ENCODE peak calls at places on chromosomes 13 and 19, in eight cellular contexts. P is HCT116, H is A549, C is OCI-LY7, Y is neuronal stem cell, X is fibroblast of lung, E is mesendoderm, G is PC-3. V is an unnamed sample.

GRCh38 chr13:72029981-72030380 is 163.0 kb upstream of the DACH1 start:
- DNase-seq in H (no peak), E (no peak), G (no peak), C (no peak), P (no peak), X (no peak), Y (no peak), V (no peak)

GRCh38 chr13:29428310-29428991 is 167.0 kb downstream of the SLC7A1 start:
- DNase-seq in H (no peak), X (peak; percentile 24), E (peak; percentile 88), Y (peak; percentile 31), C (no peak), G (no peak), P (peak; percentile 6), V (no peak)

GRCh38 chr19:8635422-8635821 is 5.0 kb downstream of the NFILZ start:
- DNase-seq in Y (no peak), P (no peak), H (peak; percentile 87), X (peak; percentile 81), E (no peak), C (no peak), G (peak; percentile 79), V (no peak)

GRCh38 chr19:35421362-35421761 is 26.7 kb upstream of the FFAR2 start:
- DNase-seq in Y (no peak), C (no peak), H (no peak), E (no peak), G (no peak), P (no peak), X (no peak), V (no peak)

GRCh38 chr13:19888799-19889198 is 25.4 kb upstream of the ZMYM5 start:
- DNase-seq in E (no peak), G (peak; percentile 62), Y (no peak), P (no peak), X (peak; percentile 12), C (no peak), H (no peak), V (no peak)

GRCh38 chr13:24168392-24168750 is 7.9 kb downstream of the SPATA13 start:
- DNase-seq in Y (no peak), E (no peak), H (no peak), G (no peak), X (peak; percentile 79), P (no peak), C (no peak), V (no peak)

GRCh38 chr13:98175823-98176222 is 1.2 kb downstream of the RNF113B start:
- DNase-seq in H (no peak), X (peak; percentile 34), G (no peak), E (no peak), Y (no peak), P (no peak), C (no peak), V (no peak)

GRCh38 chr13:30898721-30899188 is 7.3 kb upstream of the MEDAG start:
- DNase-seq in E (peak; percentile 33), X (peak; percentile 97), P (no peak), G (peak; percentile 32), H (peak; percentile 13), Y (no peak), C (no peak), V (no peak)

GRCh38 chr13:101982903-101983302 is 418.9 kb downstream of the FGF14 start:
- DNase-seq in H (no peak), G (no peak), C (no peak), P (no peak), E (no peak), Y (no peak), X (no peak), V (no peak)

GRCh38 chr19:14139944-14140343 is 3.6 kb upstream of the ASF1B start:
- DNase-seq in Y (no peak), C (no peak), E (no peak), G (no peak), P (no peak), H (no peak), X (no peak), V (no peak)

GRCh38 chr19:46015080-46015960 is 7.5 kb downstream of the PGLYRP1 start:
- DNase-seq in P (no peak), X (peak; percentile 40), Y (peak; percentile 82), E (peak; percentile 82), G (no peak), H (peak; percentile 82), C (peak; percentile 38), V (no peak)

GRCh38 chr13:87661471-87661870 is 9.7 kb upstream of the SLITRK5 start:
- DNase-seq in C (no peak), X (peak; percentile 80), H (no peak), E (no peak), P (no peak), Y (no peak), G (peak; percentile 70), V (no peak)

GRCh38 chr19:5926641-5927438 is 12.8 kb downstream of the CAPS start:
- DNase-seq in Y (no peak), H (no peak), X (no peak), G (no peak), C (no peak), P (no peak), E (peak; percentile 16), V (no peak)

GRCh38 chr13:48074006-48074405 is 20.9 kb downstream of the MED4 start:
- DNase-seq in X (no peak), E (no peak), P (no peak), G (no peak), Y (no peak), H (no peak), C (no peak), V (no peak)

GRCh38 chr13:64078025-64078424 is 2662.4 kb upstream of the PCDH20 start:
- DNase-seq in G (no peak), X (no peak), E (no peak), C (no peak), H (no peak), P (no peak), Y (no peak), V (no peak)

GRCh38 chr13:93172109-93172508 is 54.5 kb upstream of the GPC6 start:
- DNase-seq in H (no peak), P (no peak), Y (no peak), C (no peak), X (no peak), E (peak; percentile 17), G (no peak), V (no peak)

GRCh38 chr13:34172048-34172447 is 354.1 kb downstream of the RFC3 start:
- DNase-seq in C (no peak), H (no peak), Y (no peak), X (no peak), G (peak; percentile 28), P (no peak), E (no peak), V (no peak)

GRCh38 chr19:46353730-46354528 is 7.0 kb downstream of the PPP5C start:
- DNase-seq in H (no peak), P (no peak), E (no peak), X (no peak), Y (no peak), C (no peak), G (no peak), V (no peak)

GRCh38 chr19:40056505-40056904 is 474 bp upstream of the ZNF780B start:
- DNase-seq in E (peak; percentile 49), C (no peak), X (no peak), P (no peak), H (no peak), G (no peak), Y (no peak), V (no peak)

GRCh38 chr19:8261881-8262280 is 46.3 kb downstream of the CD320 start:
- DNase-seq in C (no peak), E (no peak), P (no peak), X (no peak), Y (no peak), G (no peak), H (no peak), V (no peak)

GRCh38 chr13:106113796-106114195 is 421.7 kb downstream of the EFNB2 start:
- DNase-seq in X (no peak), H (no peak), E (no peak), P (no peak), G (no peak), Y (no peak), C (no peak), V (no peak)

GRCh38 chr13:46556380-46556779 is 3.4 kb downstream of the LRCH1 start:
- DNase-seq in X (no peak), C (peak; percentile 44), H (no peak), G (no peak), P (no peak), Y (no peak), E (no peak), V (no peak)

GRCh38 chr13:46553521-46553885 is 533 bp downstream of the LRCH1 start:
- DNase-seq in C (no peak), P (no peak), G (no peak), E (peak; percentile 34), Y (no peak), X (no peak), H (no peak), V (no peak)

GRCh38 chr13:46555722-46556121 is 2.8 kb downstream of the LRCH1 start:
- DNase-seq in C (no peak), X (no peak), G (peak; percentile 19), P (no peak), Y (no peak), H (no peak), E (no peak), V (no peak)

GRCh38 chr13:46553886-46554855 is 1.2 kb downstream of the LRCH1 start:
- DNase-seq in G (peak; percentile 78), H (peak; percentile 71), P (peak; percentile 55), E (peak; percentile 83), Y (no peak), C (peak; percentile 82), X (peak; percentile 89), V (peak; percentile 78)

DNA sequence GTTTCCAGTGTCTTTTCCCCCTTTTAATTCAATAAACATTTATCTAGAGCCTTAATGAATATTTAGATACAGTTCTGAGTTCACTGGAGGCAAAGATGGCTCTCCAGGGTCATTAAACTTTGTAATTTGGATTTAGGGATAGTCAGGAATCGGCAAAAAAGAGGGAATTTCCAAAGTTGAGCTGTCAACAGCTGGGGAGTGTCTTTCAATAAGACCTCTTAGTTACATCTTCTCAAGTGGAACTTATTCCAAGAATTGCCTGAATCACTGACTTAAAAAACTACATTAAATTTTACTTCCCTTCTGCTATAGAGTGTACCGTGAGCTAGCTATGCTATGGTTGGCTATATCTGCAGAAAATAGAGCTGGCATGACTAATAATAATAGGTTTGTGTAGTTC is 2.0 kb downstream of the LRCH1 start:
- DNase-seq in E (no peak), P (no peak), X (peak; percentile 16), Y (no peak), C (no peak), H (no peak), G (no peak), V (no peak)
- H3K27ac ChIP-seq in E (no peak overlapping the region), P (peak overlapping the region; percentile 76), X (peak overlapping the region; percentile 93), Y (no peak overlapping the region), C (peak overlapping the region; percentile 74), H (peak overlapping the region; percentile 89), G (peak overlapping the region; percentile 63), V (peak overlapping the region; percentile 86)

GRCh38 chr13:95304446-95304845 is 3.2 kb upstream of the ABCC4 start:
- DNase-seq in E (no peak), Y (no peak), C (peak; percentile 4), G (no peak), H (no peak), X (no peak), P (no peak), V (no peak)
- H3K4me2 ChIP-seq in E (no peak overlapping the region), Y (no peak overlapping the region), C (peak overlapping the region; percentile 32), G (no peak overlapping the region), H (no peak overlapping the region), X (no peak overlapping the region), P (no peak overlapping the region), V (no peak overlapping the region)

GRCh38 chr19:43555185-43555770 is 20.0 kb downstream of the XRCC1 start:
- DNase-seq in P (no peak), H (peak; percentile 78), G (peak; percentile 56), C (peak; percentile 68), Y (peak; percentile 70), E (peak; percentile 85), X (peak; percentile 48), V (peak; percentile 82)
- H3K27ac ChIP-seq in P (no peak overlapping the region), H (no peak overlapping the region), G (no peak overlapping the region), C (no peak overlapping the region), Y (no peak overlapping the region), E (no peak overlapping the region), X (no peak overlapping the region), V (no peak overlapping the region)

GRCh38 chr13:112983042-112983305 is 14.0 kb downstream of the MCF2L start:
- DNase-seq in G (no peak), X (no peak), P (no peak), H (no peak), Y (no peak), C (no peak), E (no peak), V (no peak)
- H3K4me2 ChIP-seq in G (no peak overlapping the region), X (no peak overlapping the region), P (no peak overlapping the region), H (no peak overlapping the region), Y (no peak overlapping the region), C (no peak overlapping the region), E (no peak overlapping the region), V (no peak overlapping the region)

V was measured in DND-41.